ENCODE peak calls at places on chromosomes 2 and 18, in seven cellular contexts. One of them, this sample, is unnamed.

GRCh38 chr2:187379869-187380268 is 68.2 kb downstream of the CALCRL start:
- DNase-seq in IMR-90: no peak
- DNase-seq in trophoblast cell: no peak
- DNase-seq in mesendoderm: peak
- DNase-seq in neuronal stem cell: no peak
- DNase-seq in H9: no peak
- DNase-seq in mesenchymal stem cell: no peak
- DNase-seq in this sample: no peak

GRCh38 chr18:74869904-74870863 is 272.5 kb downstream of the ZNF407 start:
- DNase-seq in mesendoderm: peak
- DNase-seq in neuronal stem cell: no peak
- DNase-seq in mesenchymal stem cell: no peak
- DNase-seq in IMR-90: peak
- DNase-seq in trophoblast cell: no peak
- DNase-seq in H9: no peak
- DNase-seq in this sample: no peak

GRCh38 chr18:7116001-7116831 is 1.4 kb downstream of the LAMA1 start:
- DNase-seq in H9: peak
- DNase-seq in mesenchymal stem cell: peak
- DNase-seq in trophoblast cell: no peak
- DNase-seq in mesendoderm: peak
- DNase-seq in neuronal stem cell: peak
- DNase-seq in IMR-90: peak
- DNase-seq in this sample: peak

GRCh38 chr2:212032536-212033219 is 505.9 kb downstream of the ERBB4 start:
- DNase-seq in mesenchymal stem cell: peak
- DNase-seq in neuronal stem cell: no peak
- DNase-seq in trophoblast cell: no peak
- DNase-seq in H9: no peak
- DNase-seq in IMR-90: peak
- DNase-seq in mesendoderm: no peak
- DNase-seq in this sample: no peak

GRCh38 chr18:70354771-70355170 is 65.9 kb downstream of the SOCS6 start:
- DNase-seq in mesenchymal stem cell: no peak
- DNase-seq in neuronal stem cell: no peak
- DNase-seq in IMR-90: no peak
- DNase-seq in trophoblast cell: no peak
- DNase-seq in mesendoderm: no peak
- DNase-seq in H9: no peak
- DNase-seq in this sample: no peak

GRCh38 chr2:235384624-235385023 is 109.2 kb upstream of the AGAP1 start:
- DNase-seq in mesenchymal stem cell: no peak
- DNase-seq in IMR-90: no peak
- DNase-seq in neuronal stem cell: peak
- DNase-seq in trophoblast cell: no peak
- DNase-seq in mesendoderm: peak
- DNase-seq in H9: peak
- DNase-seq in this sample: no peak

GRCh38 chr2:51013060-51013746 is 18.7 kb downstream of the NRXN1 start:
- DNase-seq in neuronal stem cell: peak
- DNase-seq in mesenchymal stem cell: no peak
- DNase-seq in trophoblast cell: no peak
- DNase-seq in mesendoderm: peak
- DNase-seq in H9: peak
- DNase-seq in IMR-90: peak
- DNase-seq in this sample: no peak

GRCh38 chr2:56889738-56890137 is 705.9 kb downstream of the CCDC85A start:
- DNase-seq in H9: no peak
- DNase-seq in mesendoderm: no peak
- DNase-seq in trophoblast cell: no peak
- DNase-seq in mesenchymal stem cell: no peak
- DNase-seq in neuronal stem cell: no peak
- DNase-seq in IMR-90: no peak
- DNase-seq in this sample: no peak

GRCh38 chr2:190765386-190766173 is 115.0 kb upstream of the GLS start:
- DNase-seq in IMR-90: peak
- DNase-seq in mesendoderm: no peak
- DNase-seq in mesenchymal stem cell: peak
- DNase-seq in trophoblast cell: no peak
- DNase-seq in H9: no peak
- DNase-seq in neuronal stem cell: no peak
- DNase-seq in this sample: no peak

GRCh38 chr2:171522057-171522803 is at the start of gene CYBRD1:
- DNase-seq in IMR-90: peak
- DNase-seq in mesenchymal stem cell: peak
- DNase-seq in mesendoderm: peak
- DNase-seq in trophoblast cell: no peak
- DNase-seq in H9: peak
- DNase-seq in neuronal stem cell: peak
- DNase-seq in this sample: peak

GRCh38 chr2:233556756-233557736 is 9.5 kb downstream of the USP40 start:
- DNase-seq in mesendoderm: no peak
- DNase-seq in neuronal stem cell: no peak
- DNase-seq in IMR-90: peak
- DNase-seq in trophoblast cell: no peak
- DNase-seq in mesenchymal stem cell: peak
- DNase-seq in H9: no peak
- DNase-seq in this sample: no peak

GRCh38 chr2:207847807-207848544 is 78.3 kb upstream of the FZD5 start:
- DNase-seq in H9: no peak
- DNase-seq in neuronal stem cell: peak
- DNase-seq in trophoblast cell: peak
- DNase-seq in mesenchymal stem cell: no peak
- DNase-seq in mesendoderm: peak
- DNase-seq in IMR-90: peak
- DNase-seq in this sample: no peak

GRCh38 chr2:120884406-120885290 is 149.0 kb downstream of the GLI2 start:
- DNase-seq in IMR-90: no peak
- DNase-seq in trophoblast cell: no peak
- DNase-seq in mesendoderm: no peak
- DNase-seq in neuronal stem cell: no peak
- DNase-seq in H9: no peak
- DNase-seq in mesenchymal stem cell: no peak
- DNase-seq in this sample: no peak

GRCh38 chr2:76599732-76600368 is 889.1 kb upstream of the GCFC2 start:
- DNase-seq in trophoblast cell: peak
- DNase-seq in mesenchymal stem cell: peak
- DNase-seq in mesendoderm: peak
- DNase-seq in H9: peak
- DNase-seq in IMR-90: peak
- DNase-seq in neuronal stem cell: peak
- DNase-seq in this sample: peak

GRCh38 chr18:4750392-4751346 is 295.6 kb upstream of the DLGAP1 start:
- DNase-seq in mesenchymal stem cell: no peak
- DNase-seq in IMR-90: no peak
- DNase-seq in neuronal stem cell: no peak
- DNase-seq in mesendoderm: no peak
- DNase-seq in trophoblast cell: no peak
- DNase-seq in H9: no peak
- DNase-seq in this sample: no peak

GRCh38 chr2:219071189-219071816 is 10.6 kb upstream of the IHH start:
- DNase-seq in neuronal stem cell: no peak
- DNase-seq in H9: no peak
- DNase-seq in trophoblast cell: no peak
- DNase-seq in mesenchymal stem cell: no peak
- DNase-seq in mesendoderm: no peak
- DNase-seq in IMR-90: peak
- DNase-seq in this sample: no peak

GRCh38 chr2:223618172-223619035 is 16.2 kb upstream of the SCG2 start:
- DNase-seq in mesenchymal stem cell: no peak
- DNase-seq in neuronal stem cell: peak
- DNase-seq in H9: peak
- DNase-seq in mesendoderm: peak
- DNase-seq in trophoblast cell: no peak
- DNase-seq in IMR-90: no peak
- DNase-seq in this sample: peak

GRCh38 chr2:20744366-20745335 is 77.7 kb downstream of the GDF7 start:
- DNase-seq in neuronal stem cell: no peak
- DNase-seq in H9: no peak
- DNase-seq in mesenchymal stem cell: no peak
- DNase-seq in trophoblast cell: no peak
- DNase-seq in mesendoderm: no peak
- DNase-seq in IMR-90: no peak
- DNase-seq in this sample: no peak
- H3K4ac ChIP-seq in neuronal stem cell: no peak
- H3K4ac ChIP-seq in H9: no peak
- H3K4ac ChIP-seq in mesenchymal stem cell: no peak
- H3K4ac ChIP-seq in trophoblast cell: peak
- H3K4ac ChIP-seq in mesendoderm: no peak
- H3K4ac ChIP-seq in IMR-90: no peak
- H3K4ac ChIP-seq in this sample: no peak

GRCh38 chr18:58844871-58845270 is 19.8 kb upstream of the ZNF532 start:
- DNase-seq in mesendoderm: no peak
- DNase-seq in H9: no peak
- DNase-seq in mesenchymal stem cell: no peak
- DNase-seq in neuronal stem cell: no peak
- DNase-seq in IMR-90: no peak
- DNase-seq in trophoblast cell: no peak
- DNase-seq in this sample: no peak

GRCh38 chr18:58847383-58848071 is 17.1 kb upstream of the ZNF532 start:
- DNase-seq in H9: peak
- DNase-seq in trophoblast cell: peak
- DNase-seq in mesenchymal stem cell: no peak
- DNase-seq in mesendoderm: peak
- DNase-seq in neuronal stem cell: peak
- DNase-seq in IMR-90: no peak
- DNase-seq in this sample: peak

GRCh38 chr18:58843662-58844035 is 21.0 kb upstream of the ZNF532 start:
- DNase-seq in trophoblast cell: no peak
- DNase-seq in IMR-90: no peak
- DNase-seq in mesendoderm: no peak
- DNase-seq in mesenchymal stem cell: no peak
- DNase-seq in H9: no peak
- DNase-seq in neuronal stem cell: no peak
- DNase-seq in this sample: no peak

GRCh38 chr18:58846325-58846724 is 18.4 kb upstream of the ZNF532 start:
- DNase-seq in mesenchymal stem cell: no peak
- DNase-seq in H9: no peak
- DNase-seq in IMR-90: no peak
- DNase-seq in trophoblast cell: no peak
- DNase-seq in neuronal stem cell: no peak
- DNase-seq in mesendoderm: no peak
- DNase-seq in this sample: no peak

GRCh38 chr18:58845913-58846312 is 18.8 kb upstream of the ZNF532 start:
- DNase-seq in mesenchymal stem cell: no peak
- DNase-seq in trophoblast cell: no peak
- DNase-seq in neuronal stem cell: no peak
- DNase-seq in H9: no peak
- DNase-seq in IMR-90: no peak
- DNase-seq in mesendoderm: no peak
- DNase-seq in this sample: no peak
- H2AK5ac ChIP-seq in mesenchymal stem cell: no peak
- H2AK5ac ChIP-seq in trophoblast cell: no peak
- H2AK5ac ChIP-seq in neuronal stem cell: no peak
- H2AK5ac ChIP-seq in H9: no peak
- H2AK5ac ChIP-seq in IMR-90: no peak
- H2AK5ac ChIP-seq in mesendoderm: no peak
- H2AK5ac ChIP-seq in this sample: peak

DNA sequence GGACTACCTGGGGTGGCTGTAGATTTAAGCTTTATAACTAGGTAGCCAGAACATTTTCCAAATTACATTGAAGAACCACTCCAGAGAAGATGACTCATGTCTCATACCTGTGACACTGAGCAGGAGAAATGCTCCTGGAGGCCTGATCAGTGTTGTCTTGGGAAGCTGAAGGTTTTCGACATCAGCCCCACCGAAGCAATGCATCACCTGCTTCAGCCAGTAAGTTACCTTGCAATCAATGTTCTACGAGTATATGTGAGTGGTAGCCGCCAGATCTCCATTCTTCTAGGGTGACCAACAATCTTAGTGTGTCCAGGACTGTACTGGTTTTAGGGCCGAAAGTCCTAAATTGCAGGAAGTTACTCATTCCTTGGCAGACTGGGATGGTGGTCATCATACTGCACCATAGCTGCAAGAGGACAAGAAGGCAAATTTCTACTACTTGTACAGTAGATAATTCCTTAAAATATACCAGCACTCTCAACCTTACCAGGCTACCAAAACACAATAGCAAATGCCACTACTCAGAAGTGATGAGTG is 109.3 kb upstream of the LINC00305 start:
- DNase-seq in mesendoderm: no peak
- DNase-seq in IMR-90: no peak
- DNase-seq in mesenchymal stem cell: no peak
- DNase-seq in H9: no peak
- DNase-seq in neuronal stem cell: no peak
- DNase-seq in trophoblast cell: peak
- DNase-seq in this sample: no peak
- H3K4ac ChIP-seq in mesendoderm: no peak
- H3K4ac ChIP-seq in IMR-90: no peak
- H3K4ac ChIP-seq in mesenchymal stem cell: no peak
- H3K4ac ChIP-seq in H9: no peak
- H3K4ac ChIP-seq in neuronal stem cell: no peak
- H3K4ac ChIP-seq in trophoblast cell: no peak
- H3K4ac ChIP-seq in this sample: no peak

DNA sequence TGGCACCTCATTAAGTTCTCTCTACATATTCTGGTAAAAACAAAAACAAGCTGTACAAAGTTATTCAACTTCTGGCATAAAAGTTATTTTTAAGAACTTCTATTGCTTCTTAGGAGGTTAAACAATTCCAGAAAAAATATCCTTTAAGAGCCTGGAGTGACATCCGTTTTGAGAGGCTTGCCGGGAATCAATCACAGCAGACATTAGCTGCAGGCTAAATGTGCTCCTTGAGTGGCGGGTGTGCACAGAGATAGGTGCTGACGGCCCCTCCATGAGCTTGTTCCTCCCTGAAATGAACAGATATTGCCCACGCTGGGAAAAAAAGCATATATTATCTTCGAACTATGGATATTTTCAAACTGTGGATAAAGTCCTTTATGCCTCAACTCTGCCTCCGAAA is 813.0 kb downstream of the DCDC2C start:
- DNase-seq in trophoblast cell: no peak
- DNase-seq in neuronal stem cell: no peak
- DNase-seq in mesenchymal stem cell: no peak
- DNase-seq in H9: no peak
- DNase-seq in mesendoderm: no peak
- DNase-seq in IMR-90: no peak
- DNase-seq in this sample: no peak
- H2AK5ac ChIP-seq in trophoblast cell: no peak
- H2AK5ac ChIP-seq in neuronal stem cell: no peak
- H2AK5ac ChIP-seq in mesenchymal stem cell: no peak
- H2AK5ac ChIP-seq in H9: no peak
- H2AK5ac ChIP-seq in mesendoderm: no peak
- H2AK5ac ChIP-seq in IMR-90: no peak
- H2AK5ac ChIP-seq in this sample: no peak